ENCODE peak calls at places on chromosome 6, in eight cellular contexts. One of them, this sample, is unnamed.

GRCh38 chr6:149840345-149841075 is 23.6 kb downstream of the LRP11 start:
- DNase-seq in activated CD4-positive, alpha-beta T cell treated with anti-CD3 and anti-CD28 coated beads for 36 hours: peak
- DNase-seq in posterior cingulate gyrus: no peak
- DNase-seq in GM23338: peak
- DNase-seq in WERI-Rb-1: peak
- DNase-seq in lower leg skin: peak
- DNase-seq in GM03348: peak
- DNase-seq in NCI-H2081: peak
- DNase-seq in this sample: peak

GRCh38 chr6:106159531-106159940 is 73.4 kb downstream of the PRDM1 start:
- DNase-seq in WERI-Rb-1: no peak
- DNase-seq in NCI-H2081: no peak
- DNase-seq in GM03348: peak
- DNase-seq in activated CD4-positive, alpha-beta T cell treated with anti-CD3 and anti-CD28 coated beads for 36 hours: no peak
- DNase-seq in posterior cingulate gyrus: no peak
- DNase-seq in lower leg skin: no peak
- DNase-seq in GM23338: no peak
- DNase-seq in this sample: peak

GRCh38 chr6:35727206-35727934 is 9.5 kb upstream of the ARMC12 start:
- DNase-seq in WERI-Rb-1: peak
- DNase-seq in GM03348: peak
- DNase-seq in posterior cingulate gyrus: peak
- DNase-seq in lower leg skin: peak
- DNase-seq in NCI-H2081: peak
- DNase-seq in activated CD4-positive, alpha-beta T cell treated with anti-CD3 and anti-CD28 coated beads for 36 hours: no peak
- DNase-seq in GM23338: peak
- DNase-seq in this sample: peak

GRCh38 chr6:30881987-30882763 is 2.1 kb upstream of the DDR1 start:
- DNase-seq in NCI-H2081: no peak
- DNase-seq in GM03348: no peak
- DNase-seq in activated CD4-positive, alpha-beta T cell treated with anti-CD3 and anti-CD28 coated beads for 36 hours: no peak
- DNase-seq in lower leg skin: peak
- DNase-seq in posterior cingulate gyrus: no peak
- DNase-seq in WERI-Rb-1: peak
- DNase-seq in GM23338: peak
- DNase-seq in this sample: no peak

GRCh38 chr6:148105695-148106094 is 236.9 kb upstream of the SASH1 start:
- DNase-seq in GM03348: no peak
- DNase-seq in WERI-Rb-1: no peak
- DNase-seq in activated CD4-positive, alpha-beta T cell treated with anti-CD3 and anti-CD28 coated beads for 36 hours: no peak
- DNase-seq in GM23338: peak
- DNase-seq in posterior cingulate gyrus: no peak
- DNase-seq in NCI-H2081: no peak
- DNase-seq in lower leg skin: no peak
- DNase-seq in this sample: no peak

GRCh38 chr6:46655803-46656202 is 3.0 kb downstream of the SLC25A27 start:
- DNase-seq in posterior cingulate gyrus: no peak
- DNase-seq in NCI-H2081: no peak
- DNase-seq in GM23338: peak
- DNase-seq in GM03348: peak
- DNase-seq in lower leg skin: no peak
- DNase-seq in activated CD4-positive, alpha-beta T cell treated with anti-CD3 and anti-CD28 coated beads for 36 hours: peak
- DNase-seq in WERI-Rb-1: peak
- DNase-seq in this sample: peak

GRCh38 chr6:34065470-34066283 is 80.2 kb downstream of the GRM4 start:
- DNase-seq in posterior cingulate gyrus: no peak
- DNase-seq in GM03348: no peak
- DNase-seq in activated CD4-positive, alpha-beta T cell treated with anti-CD3 and anti-CD28 coated beads for 36 hours: no peak
- DNase-seq in lower leg skin: no peak
- DNase-seq in WERI-Rb-1: peak
- DNase-seq in GM23338: no peak
- DNase-seq in NCI-H2081: peak
- DNase-seq in this sample: no peak

GRCh38 chr6:109455502-109456282 is at the start of gene MICAL1:
- DNase-seq in WERI-Rb-1: peak
- DNase-seq in activated CD4-positive, alpha-beta T cell treated with anti-CD3 and anti-CD28 coated beads for 36 hours: peak
- DNase-seq in lower leg skin: peak
- DNase-seq in GM03348: peak
- DNase-seq in NCI-H2081: peak
- DNase-seq in GM23338: peak
- DNase-seq in posterior cingulate gyrus: no peak
- DNase-seq in this sample: no peak

GRCh38 chr6:139474145-139475108 is 100.0 kb upstream of the CITED2 start:
- DNase-seq in activated CD4-positive, alpha-beta T cell treated with anti-CD3 and anti-CD28 coated beads for 36 hours: no peak
- DNase-seq in GM03348: peak
- DNase-seq in NCI-H2081: no peak
- DNase-seq in lower leg skin: no peak
- DNase-seq in posterior cingulate gyrus: no peak
- DNase-seq in WERI-Rb-1: no peak
- DNase-seq in GM23338: peak
- DNase-seq in this sample: peak

GRCh38 chr6:39389372-39389767 is 66.9 kb upstream of the KCNK16 start:
- DNase-seq in posterior cingulate gyrus: no peak
- DNase-seq in NCI-H2081: no peak
- DNase-seq in activated CD4-positive, alpha-beta T cell treated with anti-CD3 and anti-CD28 coated beads for 36 hours: no peak
- DNase-seq in WERI-Rb-1: peak
- DNase-seq in lower leg skin: no peak
- DNase-seq in GM23338: peak
- DNase-seq in GM03348: peak
- DNase-seq in this sample: no peak

GRCh38 chr6:66851930-66852329 is 1144.9 kb upstream of the EYS start:
- DNase-seq in posterior cingulate gyrus: no peak
- DNase-seq in WERI-Rb-1: no peak
- DNase-seq in activated CD4-positive, alpha-beta T cell treated with anti-CD3 and anti-CD28 coated beads for 36 hours: no peak
- DNase-seq in GM03348: no peak
- DNase-seq in GM23338: no peak
- DNase-seq in NCI-H2081: no peak
- DNase-seq in lower leg skin: no peak
- DNase-seq in this sample: no peak

GRCh38 chr6:82361631-82362030 is 2.0 kb upstream of the TPBG start:
- DNase-seq in GM23338: no peak
- DNase-seq in activated CD4-positive, alpha-beta T cell treated with anti-CD3 and anti-CD28 coated beads for 36 hours: no peak
- DNase-seq in WERI-Rb-1: no peak
- DNase-seq in lower leg skin: no peak
- DNase-seq in NCI-H2081: no peak
- DNase-seq in GM03348: no peak
- DNase-seq in posterior cingulate gyrus: no peak
- DNase-seq in this sample: no peak

GRCh38 chr6:168100011-168100802 is 21.2 kb upstream of the FRMD1 start:
- DNase-seq in GM23338: no peak
- DNase-seq in WERI-Rb-1: no peak
- DNase-seq in activated CD4-positive, alpha-beta T cell treated with anti-CD3 and anti-CD28 coated beads for 36 hours: no peak
- DNase-seq in lower leg skin: no peak
- DNase-seq in GM03348: no peak
- DNase-seq in NCI-H2081: no peak
- DNase-seq in posterior cingulate gyrus: no peak
- DNase-seq in this sample: no peak

GRCh38 chr6:42451595-42452170 is at the start of gene TRERF1:
- DNase-seq in GM23338: peak
- DNase-seq in WERI-Rb-1: peak
- DNase-seq in activated CD4-positive, alpha-beta T cell treated with anti-CD3 and anti-CD28 coated beads for 36 hours: peak
- DNase-seq in lower leg skin: peak
- DNase-seq in GM03348: peak
- DNase-seq in posterior cingulate gyrus: peak
- DNase-seq in NCI-H2081: peak
- DNase-seq in this sample: peak

GRCh38 chr6:52663120-52663934 is 7.6 kb upstream of the TMEM14A start:
- DNase-seq in posterior cingulate gyrus: no peak
- DNase-seq in lower leg skin: no peak
- DNase-seq in GM03348: peak
- DNase-seq in WERI-Rb-1: peak
- DNase-seq in GM23338: peak
- DNase-seq in NCI-H2081: peak
- DNase-seq in activated CD4-positive, alpha-beta T cell treated with anti-CD3 and anti-CD28 coated beads for 36 hours: peak
- DNase-seq in this sample: peak

GRCh38 chr6:111710439-111710838 is 104.8 kb upstream of the TRAF3IP2 start:
- DNase-seq in activated CD4-positive, alpha-beta T cell treated with anti-CD3 and anti-CD28 coated beads for 36 hours: no peak
- DNase-seq in GM23338: no peak
- DNase-seq in lower leg skin: no peak
- DNase-seq in NCI-H2081: no peak
- DNase-seq in posterior cingulate gyrus: no peak
- DNase-seq in WERI-Rb-1: no peak
- DNase-seq in GM03348: no peak
- DNase-seq in this sample: no peak

GRCh38 chr6:49607391-49607982 is 29.2 kb downstream of the RHAG start:
- DNase-seq in GM23338: peak
- DNase-seq in NCI-H2081: no peak
- DNase-seq in GM03348: no peak
- DNase-seq in activated CD4-positive, alpha-beta T cell treated with anti-CD3 and anti-CD28 coated beads for 36 hours: no peak
- DNase-seq in posterior cingulate gyrus: no peak
- DNase-seq in WERI-Rb-1: no peak
- DNase-seq in lower leg skin: no peak
- DNase-seq in this sample: no peak

GRCh38 chr6:49453221-49453620 is 9.8 kb downstream of the MMUT start:
- DNase-seq in NCI-H2081: no peak
- DNase-seq in WERI-Rb-1: no peak
- DNase-seq in lower leg skin: no peak
- DNase-seq in posterior cingulate gyrus: no peak
- DNase-seq in activated CD4-positive, alpha-beta T cell treated with anti-CD3 and anti-CD28 coated beads for 36 hours: no peak
- DNase-seq in GM23338: peak
- DNase-seq in GM03348: peak
- DNase-seq in this sample: peak

GRCh38 chr6:111564482-111564945 is 41.2 kb downstream of the TRAF3IP2 start:
- DNase-seq in GM23338: no peak
- DNase-seq in activated CD4-positive, alpha-beta T cell treated with anti-CD3 and anti-CD28 coated beads for 36 hours: peak
- DNase-seq in posterior cingulate gyrus: peak
- DNase-seq in GM03348: peak
- DNase-seq in lower leg skin: no peak
- DNase-seq in NCI-H2081: no peak
- DNase-seq in WERI-Rb-1: peak
- DNase-seq in this sample: no peak

GRCh38 chr6:95867205-95867604 is 148.6 kb upstream of the FUT9 start:
- DNase-seq in GM23338: no peak
- DNase-seq in NCI-H2081: no peak
- DNase-seq in lower leg skin: no peak
- DNase-seq in GM03348: no peak
- DNase-seq in WERI-Rb-1: no peak
- DNase-seq in activated CD4-positive, alpha-beta T cell treated with anti-CD3 and anti-CD28 coated beads for 36 hours: no peak
- DNase-seq in posterior cingulate gyrus: no peak
- DNase-seq in this sample: no peak

GRCh38 chr6:107800564-107801164 is 23.4 kb downstream of the SCML4 start:
- DNase-seq in lower leg skin: no peak
- DNase-seq in GM03348: no peak
- DNase-seq in GM23338: peak
- DNase-seq in WERI-Rb-1: no peak
- DNase-seq in NCI-H2081: no peak
- DNase-seq in activated CD4-positive, alpha-beta T cell treated with anti-CD3 and anti-CD28 coated beads for 36 hours: no peak
- DNase-seq in posterior cingulate gyrus: no peak
- DNase-seq in this sample: no peak

This sample was measured in H4.